ENCODE peak calls at places on chromosomes 1 and 21, in nine cellular contexts. One of them, this sample, is unnamed.

GRCh38 chr1:71660417-71660816 is 579.6 kb upstream of the ZRANB2 start:
- DNase-seq in activated T-helper 1 cell treated with anti-CD3 and anti-CD28 coated beads, Interleukin-2, amount 50 U/mL, for 16 hours: no peak
- DNase-seq in B cell: no peak
- DNase-seq in stimulated activated CD4-positive, alpha-beta T cell treated with anti-CD3 and anti-CD28 coated beads, Interleukin-1b, Interleukin-23, amount 100 ng/mL, for 48 hours: no peak
- DNase-seq in amniotic stem cell: peak
- DNase-seq in stomach: no peak
- DNase-seq in T-helper 2 cell: no peak
- DNase-seq in LHCN-M2: peak
- DNase-seq in RWPE1: no peak
- DNase-seq in this sample: no peak

GRCh38 chr21:32093758-32094463 is 184.9 kb downstream of the MIS18A start:
- DNase-seq in activated T-helper 1 cell treated with anti-CD3 and anti-CD28 coated beads, Interleukin-2, amount 50 U/mL, for 16 hours: no peak
- DNase-seq in B cell: no peak
- DNase-seq in stimulated activated CD4-positive, alpha-beta T cell treated with anti-CD3 and anti-CD28 coated beads, Interleukin-1b, Interleukin-23, amount 100 ng/mL, for 48 hours: no peak
- DNase-seq in amniotic stem cell: no peak
- DNase-seq in stomach: no peak
- DNase-seq in T-helper 2 cell: no peak
- DNase-seq in LHCN-M2: no peak
- DNase-seq in RWPE1: no peak
- DNase-seq in this sample: no peak

GRCh38 chr1:58818991-58819390 is 35.1 kb upstream of the JUN start:
- DNase-seq in activated T-helper 1 cell treated with anti-CD3 and anti-CD28 coated beads, Interleukin-2, amount 50 U/mL, for 16 hours: no peak
- DNase-seq in B cell: no peak
- DNase-seq in stimulated activated CD4-positive, alpha-beta T cell treated with anti-CD3 and anti-CD28 coated beads, Interleukin-1b, Interleukin-23, amount 100 ng/mL, for 48 hours: no peak
- DNase-seq in amniotic stem cell: no peak
- DNase-seq in stomach: no peak
- DNase-seq in T-helper 2 cell: no peak
- DNase-seq in LHCN-M2: no peak
- DNase-seq in RWPE1: no peak
- DNase-seq in this sample: no peak

GRCh38 chr1:220928320-220928719 is 49.1 kb downstream of the HLX start:
- DNase-seq in activated T-helper 1 cell treated with anti-CD3 and anti-CD28 coated beads, Interleukin-2, amount 50 U/mL, for 16 hours: no peak
- DNase-seq in B cell: no peak
- DNase-seq in stimulated activated CD4-positive, alpha-beta T cell treated with anti-CD3 and anti-CD28 coated beads, Interleukin-1b, Interleukin-23, amount 100 ng/mL, for 48 hours: no peak
- DNase-seq in amniotic stem cell: no peak
- DNase-seq in stomach: no peak
- DNase-seq in T-helper 2 cell: no peak
- DNase-seq in LHCN-M2: no peak
- DNase-seq in RWPE1: no peak
- DNase-seq in this sample: no peak

GRCh38 chr1:152924191-152924590 is 15.8 kb downstream of the IVL start:
- DNase-seq in activated T-helper 1 cell treated with anti-CD3 and anti-CD28 coated beads, Interleukin-2, amount 50 U/mL, for 16 hours: no peak
- DNase-seq in B cell: no peak
- DNase-seq in stimulated activated CD4-positive, alpha-beta T cell treated with anti-CD3 and anti-CD28 coated beads, Interleukin-1b, Interleukin-23, amount 100 ng/mL, for 48 hours: no peak
- DNase-seq in amniotic stem cell: no peak
- DNase-seq in stomach: no peak
- DNase-seq in T-helper 2 cell: no peak
- DNase-seq in LHCN-M2: no peak
- DNase-seq in RWPE1: no peak
- DNase-seq in this sample: no peak

GRCh38 chr21:41359289-41359688 is 2.5 kb upstream of the MX2 start:
- DNase-seq in activated T-helper 1 cell treated with anti-CD3 and anti-CD28 coated beads, Interleukin-2, amount 50 U/mL, for 16 hours: no peak
- DNase-seq in B cell: no peak
- DNase-seq in stimulated activated CD4-positive, alpha-beta T cell treated with anti-CD3 and anti-CD28 coated beads, Interleukin-1b, Interleukin-23, amount 100 ng/mL, for 48 hours: no peak
- DNase-seq in amniotic stem cell: no peak
- DNase-seq in stomach: no peak
- DNase-seq in T-helper 2 cell: no peak
- DNase-seq in LHCN-M2: no peak
- DNase-seq in RWPE1: no peak
- DNase-seq in this sample: no peak

GRCh38 chr1:156838972-156839371 is 19.9 kb downstream of the INSRR start:
- DNase-seq in activated T-helper 1 cell treated with anti-CD3 and anti-CD28 coated beads, Interleukin-2, amount 50 U/mL, for 16 hours: no peak
- DNase-seq in B cell: peak
- DNase-seq in stimulated activated CD4-positive, alpha-beta T cell treated with anti-CD3 and anti-CD28 coated beads, Interleukin-1b, Interleukin-23, amount 100 ng/mL, for 48 hours: no peak
- DNase-seq in amniotic stem cell: no peak
- DNase-seq in stomach: peak
- DNase-seq in T-helper 2 cell: peak
- DNase-seq in LHCN-M2: no peak
- DNase-seq in RWPE1: no peak
- DNase-seq in this sample: peak

GRCh38 chr1:202155478-202156021 is 4.9 kb downstream of the PTPN7 start:
- DNase-seq in activated T-helper 1 cell treated with anti-CD3 and anti-CD28 coated beads, Interleukin-2, amount 50 U/mL, for 16 hours: no peak
- DNase-seq in B cell: no peak
- DNase-seq in stimulated activated CD4-positive, alpha-beta T cell treated with anti-CD3 and anti-CD28 coated beads, Interleukin-1b, Interleukin-23, amount 100 ng/mL, for 48 hours: no peak
- DNase-seq in amniotic stem cell: no peak
- DNase-seq in stomach: peak
- DNase-seq in T-helper 2 cell: no peak
- DNase-seq in LHCN-M2: no peak
- DNase-seq in RWPE1: peak
- DNase-seq in this sample: peak

GRCh38 chr21:37146320-37147225 is 73.5 kb downstream of the TTC3 start:
- DNase-seq in activated T-helper 1 cell treated with anti-CD3 and anti-CD28 coated beads, Interleukin-2, amount 50 U/mL, for 16 hours: no peak
- DNase-seq in B cell: no peak
- DNase-seq in stimulated activated CD4-positive, alpha-beta T cell treated with anti-CD3 and anti-CD28 coated beads, Interleukin-1b, Interleukin-23, amount 100 ng/mL, for 48 hours: no peak
- DNase-seq in amniotic stem cell: no peak
- DNase-seq in stomach: no peak
- DNase-seq in T-helper 2 cell: no peak
- DNase-seq in LHCN-M2: no peak
- DNase-seq in RWPE1: no peak
- DNase-seq in this sample: no peak

GRCh38 chr1:71857862-71858261 is 424.5 kb downstream of the NEGR1 start:
- DNase-seq in activated T-helper 1 cell treated with anti-CD3 and anti-CD28 coated beads, Interleukin-2, amount 50 U/mL, for 16 hours: no peak
- DNase-seq in B cell: no peak
- DNase-seq in stimulated activated CD4-positive, alpha-beta T cell treated with anti-CD3 and anti-CD28 coated beads, Interleukin-1b, Interleukin-23, amount 100 ng/mL, for 48 hours: no peak
- DNase-seq in amniotic stem cell: no peak
- DNase-seq in stomach: no peak
- DNase-seq in T-helper 2 cell: no peak
- DNase-seq in LHCN-M2: peak
- DNase-seq in RWPE1: no peak
- DNase-seq in this sample: no peak

GRCh38 chr1:233909195-233909594 is 4.7 kb downstream of the SLC35F3 start:
- DNase-seq in activated T-helper 1 cell treated with anti-CD3 and anti-CD28 coated beads, Interleukin-2, amount 50 U/mL, for 16 hours: no peak
- DNase-seq in B cell: no peak
- DNase-seq in stimulated activated CD4-positive, alpha-beta T cell treated with anti-CD3 and anti-CD28 coated beads, Interleukin-1b, Interleukin-23, amount 100 ng/mL, for 48 hours: no peak
- DNase-seq in amniotic stem cell: no peak
- DNase-seq in stomach: no peak
- DNase-seq in T-helper 2 cell: no peak
- DNase-seq in LHCN-M2: no peak
- DNase-seq in RWPE1: peak
- DNase-seq in this sample: no peak

GRCh38 chr1:150235436-150235851 is 468 bp downstream of the ANP32E start:
- DNase-seq in activated T-helper 1 cell treated with anti-CD3 and anti-CD28 coated beads, Interleukin-2, amount 50 U/mL, for 16 hours: no peak
- DNase-seq in B cell: no peak
- DNase-seq in stimulated activated CD4-positive, alpha-beta T cell treated with anti-CD3 and anti-CD28 coated beads, Interleukin-1b, Interleukin-23, amount 100 ng/mL, for 48 hours: peak
- DNase-seq in amniotic stem cell: no peak
- DNase-seq in stomach: no peak
- DNase-seq in T-helper 2 cell: peak
- DNase-seq in LHCN-M2: no peak
- DNase-seq in RWPE1: peak
- DNase-seq in this sample: no peak

GRCh38 chr21:44962481-44962966 is 22.7 kb downstream of the SLX9 start:
- DNase-seq in activated T-helper 1 cell treated with anti-CD3 and anti-CD28 coated beads, Interleukin-2, amount 50 U/mL, for 16 hours: no peak
- DNase-seq in B cell: no peak
- DNase-seq in stimulated activated CD4-positive, alpha-beta T cell treated with anti-CD3 and anti-CD28 coated beads, Interleukin-1b, Interleukin-23, amount 100 ng/mL, for 48 hours: no peak
- DNase-seq in amniotic stem cell: peak
- DNase-seq in stomach: no peak
- DNase-seq in T-helper 2 cell: no peak
- DNase-seq in LHCN-M2: peak
- DNase-seq in RWPE1: peak
- DNase-seq in this sample: no peak

GRCh38 chr1:25818569-25818968 is 1.2 kb upstream of the MTFR1L start:
- DNase-seq in activated T-helper 1 cell treated with anti-CD3 and anti-CD28 coated beads, Interleukin-2, amount 50 U/mL, for 16 hours: no peak
- DNase-seq in B cell: no peak
- DNase-seq in stimulated activated CD4-positive, alpha-beta T cell treated with anti-CD3 and anti-CD28 coated beads, Interleukin-1b, Interleukin-23, amount 100 ng/mL, for 48 hours: no peak
- DNase-seq in amniotic stem cell: no peak
- DNase-seq in stomach: no peak
- DNase-seq in T-helper 2 cell: no peak
- DNase-seq in LHCN-M2: no peak
- DNase-seq in RWPE1: no peak
- DNase-seq in this sample: no peak

GRCh38 chr1:177905686-177906085 is 64.2 kb downstream of the SEC16B start:
- DNase-seq in activated T-helper 1 cell treated with anti-CD3 and anti-CD28 coated beads, Interleukin-2, amount 50 U/mL, for 16 hours: no peak
- DNase-seq in B cell: no peak
- DNase-seq in stimulated activated CD4-positive, alpha-beta T cell treated with anti-CD3 and anti-CD28 coated beads, Interleukin-1b, Interleukin-23, amount 100 ng/mL, for 48 hours: no peak
- DNase-seq in amniotic stem cell: no peak
- DNase-seq in stomach: no peak
- DNase-seq in T-helper 2 cell: no peak
- DNase-seq in LHCN-M2: no peak
- DNase-seq in RWPE1: no peak
- DNase-seq in this sample: no peak

GRCh38 chr1:106063510-106063909 is 993.0 kb upstream of the PRMT6 start:
- DNase-seq in activated T-helper 1 cell treated with anti-CD3 and anti-CD28 coated beads, Interleukin-2, amount 50 U/mL, for 16 hours: no peak
- DNase-seq in B cell: no peak
- DNase-seq in stimulated activated CD4-positive, alpha-beta T cell treated with anti-CD3 and anti-CD28 coated beads, Interleukin-1b, Interleukin-23, amount 100 ng/mL, for 48 hours: no peak
- DNase-seq in amniotic stem cell: no peak
- DNase-seq in stomach: no peak
- DNase-seq in T-helper 2 cell: no peak
- DNase-seq in LHCN-M2: no peak
- DNase-seq in RWPE1: no peak
- DNase-seq in this sample: no peak

GRCh38 chr1:65434255-65434654 is 13.8 kb downstream of the LEPR start:
- DNase-seq in activated T-helper 1 cell treated with anti-CD3 and anti-CD28 coated beads, Interleukin-2, amount 50 U/mL, for 16 hours: no peak
- DNase-seq in B cell: no peak
- DNase-seq in stimulated activated CD4-positive, alpha-beta T cell treated with anti-CD3 and anti-CD28 coated beads, Interleukin-1b, Interleukin-23, amount 100 ng/mL, for 48 hours: no peak
- DNase-seq in amniotic stem cell: no peak
- DNase-seq in stomach: no peak
- DNase-seq in T-helper 2 cell: no peak
- DNase-seq in LHCN-M2: no peak
- DNase-seq in RWPE1: no peak
- DNase-seq in this sample: no peak

GRCh38 chr1:112391603-112391940 is 4.4 kb upstream of the CTTNBP2NL start:
- DNase-seq in activated T-helper 1 cell treated with anti-CD3 and anti-CD28 coated beads, Interleukin-2, amount 50 U/mL, for 16 hours: no peak
- DNase-seq in B cell: no peak
- DNase-seq in stimulated activated CD4-positive, alpha-beta T cell treated with anti-CD3 and anti-CD28 coated beads, Interleukin-1b, Interleukin-23, amount 100 ng/mL, for 48 hours: no peak
- DNase-seq in amniotic stem cell: no peak
- DNase-seq in stomach: no peak
- DNase-seq in T-helper 2 cell: no peak
- DNase-seq in LHCN-M2: no peak
- DNase-seq in RWPE1: no peak
- DNase-seq in this sample: no peak

GRCh38 chr1:10508511-10508951 is 33.8 kb downstream of the PEX14 start:
- DNase-seq in activated T-helper 1 cell treated with anti-CD3 and anti-CD28 coated beads, Interleukin-2, amount 50 U/mL, for 16 hours: no peak
- DNase-seq in B cell: no peak
- DNase-seq in stimulated activated CD4-positive, alpha-beta T cell treated with anti-CD3 and anti-CD28 coated beads, Interleukin-1b, Interleukin-23, amount 100 ng/mL, for 48 hours: no peak
- DNase-seq in amniotic stem cell: no peak
- DNase-seq in stomach: no peak
- DNase-seq in T-helper 2 cell: no peak
- DNase-seq in LHCN-M2: peak
- DNase-seq in RWPE1: no peak
- DNase-seq in this sample: peak

GRCh38 chr1:168236836-168237611 is 11.2 kb downstream of the SFT2D2 start:
- DNase-seq in activated T-helper 1 cell treated with anti-CD3 and anti-CD28 coated beads, Interleukin-2, amount 50 U/mL, for 16 hours: no peak
- DNase-seq in B cell: no peak
- DNase-seq in stimulated activated CD4-positive, alpha-beta T cell treated with anti-CD3 and anti-CD28 coated beads, Interleukin-1b, Interleukin-23, amount 100 ng/mL, for 48 hours: peak
- DNase-seq in amniotic stem cell: no peak
- DNase-seq in stomach: no peak
- DNase-seq in T-helper 2 cell: no peak
- DNase-seq in LHCN-M2: no peak
- DNase-seq in RWPE1: no peak
- DNase-seq in this sample: no peak

GRCh38 chr1:51605961-51606723 is 10.8 kb upstream of the OSBPL9 start:
- DNase-seq in activated T-helper 1 cell treated with anti-CD3 and anti-CD28 coated beads, Interleukin-2, amount 50 U/mL, for 16 hours: no peak
- DNase-seq in B cell: no peak
- DNase-seq in stimulated activated CD4-positive, alpha-beta T cell treated with anti-CD3 and anti-CD28 coated beads, Interleukin-1b, Interleukin-23, amount 100 ng/mL, for 48 hours: no peak
- DNase-seq in amniotic stem cell: no peak
- DNase-seq in stomach: no peak
- DNase-seq in T-helper 2 cell: no peak
- DNase-seq in LHCN-M2: no peak
- DNase-seq in RWPE1: no peak
- DNase-seq in this sample: no peak

GRCh38 chr1:117656202-117656641 is 50.4 kb downstream of the TENT5C start:
- DNase-seq in activated T-helper 1 cell treated with anti-CD3 and anti-CD28 coated beads, Interleukin-2, amount 50 U/mL, for 16 hours: peak
- DNase-seq in B cell: peak
- DNase-seq in stimulated activated CD4-positive, alpha-beta T cell treated with anti-CD3 and anti-CD28 coated beads, Interleukin-1b, Interleukin-23, amount 100 ng/mL, for 48 hours: peak
- DNase-seq in amniotic stem cell: no peak
- DNase-seq in stomach: peak
- DNase-seq in T-helper 2 cell: peak
- DNase-seq in LHCN-M2: no peak
- DNase-seq in RWPE1: no peak
- DNase-seq in this sample: no peak

GRCh38 chr1:89149229-89149628 is 23.3 kb upstream of the GBP2 start:
- DNase-seq in activated T-helper 1 cell treated with anti-CD3 and anti-CD28 coated beads, Interleukin-2, amount 50 U/mL, for 16 hours: no peak
- DNase-seq in B cell: no peak
- DNase-seq in stimulated activated CD4-positive, alpha-beta T cell treated with anti-CD3 and anti-CD28 coated beads, Interleukin-1b, Interleukin-23, amount 100 ng/mL, for 48 hours: no peak
- DNase-seq in amniotic stem cell: no peak
- DNase-seq in stomach: no peak
- DNase-seq in T-helper 2 cell: no peak
- DNase-seq in LHCN-M2: peak
- DNase-seq in RWPE1: no peak
- DNase-seq in this sample: no peak